ENCODE peak calls at places on chromosomes 1 and 21, in seven cellular contexts. Q, K, N, J, S, E and O are unnamed samples.

GRCh38 chr1:156608981-156609380 is 7.7 kb upstream of the GPATCH4 start:
- DNase-seq in Q (peak), S (peak), K (no peak), N (no peak), E (no peak), J (no peak), O (peak)

GRCh38 chr1:18109058-18109755 is 1.6 kb downstream of the IGSF21 start:
- DNase-seq in J (no peak), K (no peak), Q (no peak), S (no peak), E (no peak), N (no peak), O (peak)

GRCh38 chr1:32716312-32717126 is 13.9 kb upstream of the SYNC start:
- DNase-seq in Q (no peak), K (no peak), S (peak), E (no peak), N (no peak), J (peak), O (peak)

GRCh38 chr1:87155180-87155579 is 173.5 kb upstream of the LMO4 start:
- DNase-seq in N (no peak), J (no peak), E (peak), Q (no peak), K (no peak), S (no peak), O (no peak)

GRCh38 chr21:44793269-44794030 is 8.2 kb downstream of the UBE2G2 start:
- DNase-seq in N (peak), Q (peak), J (peak), K (no peak), E (no peak), S (peak), O (no peak)

GRCh38 chr1:226643167-226643566 is 94.6 kb downstream of the STUM start:
- DNase-seq in E (no peak), S (no peak), J (peak), N (no peak), K (peak), Q (no peak), O (no peak)

GRCh38 chr1:230622151-230622550 is 20.1 kb upstream of the COG2 start:
- DNase-seq in N (no peak), K (no peak), Q (no peak), S (no peak), E (no peak), J (no peak), O (no peak)

GRCh38 chr1:27601771-27602509 is 2.0 kb downstream of the AHDC1 start:
- DNase-seq in Q (no peak), J (no peak), S (peak), E (peak), N (no peak), K (peak), O (no peak)

GRCh38 chr1:65425697-65426096 is 5.2 kb downstream of the LEPR start:
- DNase-seq in N (no peak), S (peak), K (no peak), E (no peak), Q (no peak), J (no peak), O (no peak)

GRCh38 chr1:12057382-12057781 is 5.7 kb upstream of the TNFRSF8 start:
- DNase-seq in Q (no peak), K (no peak), N (no peak), J (no peak), E (no peak), S (no peak), O (no peak)

GRCh38 chr1:161702250-161702649 is 4.8 kb upstream of the FCRLA start:
- DNase-seq in S (no peak), N (no peak), Q (no peak), J (no peak), E (no peak), K (no peak), O (no peak)

GRCh38 chr1:48026275-48026674 is 29.1 kb upstream of the TRABD2B start:
- DNase-seq in Q (no peak), N (peak), E (no peak), K (no peak), J (no peak), S (no peak), O (no peak)

GRCh38 chr1:76035053-76035452 is 39.5 kb upstream of the ST6GALNAC3 start:
- DNase-seq in K (no peak), N (no peak), Q (no peak), S (peak), J (no peak), E (no peak), O (no peak)

GRCh38 chr21:38661296-38662223 is 144.2 kb upstream of the ETS2 start:
- DNase-seq in K (peak), E (no peak), N (no peak), S (peak), J (no peak), Q (no peak), O (no peak)

GRCh38 chr1:6358757-6359567 is 34.6 kb downstream of the ACOT7 start:
- DNase-seq in S (peak), E (no peak), N (peak), Q (peak), K (peak), J (peak), O (no peak)

GRCh38 chr1:155889566-155889965 is 21.6 kb downstream of the RIT1 start:
- DNase-seq in S (peak), Q (no peak), J (no peak), K (no peak), N (no peak), E (no peak), O (no peak)

GRCh38 chr1:6100801-6101783 is 55.4 kb downstream of the KCNAB2 start:
- DNase-seq in Q (no peak), E (no peak), N (no peak), K (peak), J (no peak), S (no peak), O (no peak)

GRCh38 chr1:244231193-244231571 is 180.1 kb downstream of the ZBTB18 start:
- DNase-seq in J (no peak), K (no peak), N (no peak), E (no peak), Q (no peak), S (no peak), O (peak)

GRCh38 chr1:10415211-10415930 is 14.9 kb upstream of the CENPS start:
- DNase-seq in E (peak), K (peak), Q (no peak), S (peak), N (no peak), J (no peak), O (no peak)

GRCh38 chr1:19765623-19766022 is 34.1 kb downstream of the TMCO4 start:
- DNase-seq in J (peak), K (peak), N (peak), Q (no peak), S (peak), E (no peak), O (no peak)

GRCh38 chr21:42678118-42678430 is 24.7 kb downstream of the PDE9A start:
- DNase-seq in K (no peak), Q (no peak), E (no peak), N (no peak), J (no peak), S (no peak), O (no peak)

GRCh38 chr1:172845371-172845770 is 186.5 kb downstream of the FASLG start:
- DNase-seq in J (peak), N (peak), S (no peak), Q (peak), K (no peak), E (no peak), O (no peak)

GRCh38 chr1:156407344-156407743 is 38.3 kb downstream of the RHBG start:
- DNase-seq in S (no peak), K (no peak), E (peak), J (no peak), Q (no peak), N (no peak), O (no peak)

GRCh38 chr21:35159881-35160280 is 110.8 kb upstream of the RUNX1 start:
- DNase-seq in J (no peak), E (no peak), Q (no peak), N (peak), K (no peak), S (no peak), O (no peak)

GRCh38 chr1:44377925-44378784 is 23.1 kb upstream of the ERI3 start:
- DNase-seq in K (peak), N (peak), S (peak), Q (peak), E (peak), J (peak), O (peak)

GRCh38 chr1:214261206-214262123 is 19.5 kb upstream of the SMYD2 start:
- DNase-seq in Q (peak), K (peak), E (peak), N (peak), S (peak), J (peak), O (peak)

GRCh38 chr1:31371121-31371520 is 1.8 kb downstream of the FABP3 start:
- DNase-seq in S (no peak), K (no peak), E (no peak), Q (no peak), J (no peak), N (no peak), O (no peak)

GRCh38 chr1:223341111-223341510 is 22.9 kb downstream of the SUSD4 start:
- DNase-seq in J (no peak), S (no peak), N (no peak), Q (no peak), K (no peak), E (peak), O (no peak)

GRCh38 chr1:166910396-166910994 is 34.4 kb upstream of the TADA1 start:
- DNase-seq in N (no peak), S (peak), J (peak), K (peak), E (peak), Q (peak), O (peak)

GRCh38 chr1:168121314-168122029 is 15.3 kb downstream of the GPR161 start:
- DNase-seq in J (no peak), E (peak), N (peak), Q (no peak), S (no peak), K (peak), O (no peak)

GRCh38 chr1:17094664-17095063 is 24.6 kb downstream of the PADI2 start:
- DNase-seq in K (no peak), N (no peak), Q (no peak), S (no peak), J (no peak), E (no peak), O (no peak)

GRCh38 chr1:118688891-118689290 is 299.3 kb downstream of the TBX15 start:
- DNase-seq in N (no peak), Q (no peak), E (no peak), J (no peak), K (no peak), S (no peak), O (no peak)

GRCh38 chr1:229582011-229582694 is 23.6 kb upstream of the ABCB10 start:
- DNase-seq in Q (no peak), J (no peak), K (peak), N (no peak), E (peak), S (peak), O (no peak)

GRCh38 chr1:83827731-83828130 is 171.2 kb downstream of the TTLL7 start:
- DNase-seq in S (no peak), N (no peak), K (no peak), E (no peak), Q (no peak), J (no peak), O (no peak)